ENCODE peak calls at places on chromosomes 1 and 21, in ten cellular contexts. One of them, this sample, is unnamed.

GRCh38 chr1:41795205-41795762 is 123.4 kb downstream of the HIVEP3 start:
- DNase-seq in B cell: no peak
- DNase-seq in ecto neural progenitor cell: no peak
- DNase-seq in anterior cingulate cortex: no peak
- DNase-seq in NCI-H2081: no peak
- DNase-seq in heart right ventricle: no peak
- DNase-seq in Caco-2: no peak
- DNase-seq in MV-4-11: peak
- DNase-seq in T-helper 22 cell: no peak
- DNase-seq in activated CD4-positive, alpha-beta T cell treated with anti-CD3 and anti-CD28 coated beads for 24 hours: no peak
- DNase-seq in this sample: no peak

GRCh38 chr1:67647036-67647798 is 37.8 kb upstream of the GADD45A start:
- DNase-seq in B cell: no peak
- DNase-seq in ecto neural progenitor cell: no peak
- DNase-seq in anterior cingulate cortex: no peak
- DNase-seq in NCI-H2081: peak
- DNase-seq in heart right ventricle: peak
- DNase-seq in Caco-2: no peak
- DNase-seq in MV-4-11: no peak
- DNase-seq in T-helper 22 cell: no peak
- DNase-seq in activated CD4-positive, alpha-beta T cell treated with anti-CD3 and anti-CD28 coated beads for 24 hours: no peak
- DNase-seq in this sample: no peak

GRCh38 chr1:64525116-64525686 is 55.3 kb downstream of the CACHD1 start:
- DNase-seq in B cell: no peak
- DNase-seq in ecto neural progenitor cell: no peak
- DNase-seq in anterior cingulate cortex: no peak
- DNase-seq in NCI-H2081: no peak
- DNase-seq in heart right ventricle: no peak
- DNase-seq in Caco-2: no peak
- DNase-seq in MV-4-11: no peak
- DNase-seq in T-helper 22 cell: no peak
- DNase-seq in activated CD4-positive, alpha-beta T cell treated with anti-CD3 and anti-CD28 coated beads for 24 hours: no peak
- DNase-seq in this sample: no peak

GRCh38 chr1:91736999-91737615 is 148.8 kb downstream of the TGFBR3 start:
- DNase-seq in B cell: no peak
- DNase-seq in ecto neural progenitor cell: peak
- DNase-seq in anterior cingulate cortex: no peak
- DNase-seq in NCI-H2081: no peak
- DNase-seq in heart right ventricle: no peak
- DNase-seq in Caco-2: peak
- DNase-seq in MV-4-11: no peak
- DNase-seq in T-helper 22 cell: no peak
- DNase-seq in activated CD4-positive, alpha-beta T cell treated with anti-CD3 and anti-CD28 coated beads for 24 hours: no peak
- DNase-seq in this sample: no peak

GRCh38 chr1:196649990-196650389 is 1.9 kb upstream of the CFH start:
- DNase-seq in B cell: no peak
- DNase-seq in ecto neural progenitor cell: no peak
- DNase-seq in anterior cingulate cortex: no peak
- DNase-seq in NCI-H2081: no peak
- DNase-seq in heart right ventricle: no peak
- DNase-seq in Caco-2: no peak
- DNase-seq in MV-4-11: no peak
- DNase-seq in T-helper 22 cell: no peak
- DNase-seq in activated CD4-positive, alpha-beta T cell treated with anti-CD3 and anti-CD28 coated beads for 24 hours: no peak
- DNase-seq in this sample: no peak

GRCh38 chr1:52659356-52659755 is 26.4 kb downstream of the SHISAL2A start:
- DNase-seq in B cell: no peak
- DNase-seq in ecto neural progenitor cell: no peak
- DNase-seq in anterior cingulate cortex: no peak
- DNase-seq in NCI-H2081: no peak
- DNase-seq in heart right ventricle: no peak
- DNase-seq in Caco-2: no peak
- DNase-seq in MV-4-11: no peak
- DNase-seq in T-helper 22 cell: no peak
- DNase-seq in activated CD4-positive, alpha-beta T cell treated with anti-CD3 and anti-CD28 coated beads for 24 hours: no peak
- DNase-seq in this sample: no peak

GRCh38 chr1:91846007-91846620 is 39.8 kb downstream of the TGFBR3 start:
- DNase-seq in B cell: no peak
- DNase-seq in ecto neural progenitor cell: no peak
- DNase-seq in anterior cingulate cortex: no peak
- DNase-seq in NCI-H2081: peak
- DNase-seq in heart right ventricle: peak
- DNase-seq in Caco-2: no peak
- DNase-seq in MV-4-11: peak
- DNase-seq in T-helper 22 cell: no peak
- DNase-seq in activated CD4-positive, alpha-beta T cell treated with anti-CD3 and anti-CD28 coated beads for 24 hours: no peak
- DNase-seq in this sample: peak

GRCh38 chr21:40299441-40299840 is 432.2 kb downstream of the PCP4 start:
- DNase-seq in B cell: no peak
- DNase-seq in ecto neural progenitor cell: no peak
- DNase-seq in anterior cingulate cortex: no peak
- DNase-seq in NCI-H2081: no peak
- DNase-seq in heart right ventricle: no peak
- DNase-seq in Caco-2: no peak
- DNase-seq in MV-4-11: no peak
- DNase-seq in T-helper 22 cell: no peak
- DNase-seq in activated CD4-positive, alpha-beta T cell treated with anti-CD3 and anti-CD28 coated beads for 24 hours: no peak
- DNase-seq in this sample: no peak

GRCh38 chr1:103371234-103371633 is 154.3 kb upstream of the RNPC3 start:
- DNase-seq in B cell: no peak
- DNase-seq in ecto neural progenitor cell: no peak
- DNase-seq in anterior cingulate cortex: no peak
- DNase-seq in NCI-H2081: no peak
- DNase-seq in heart right ventricle: no peak
- DNase-seq in Caco-2: no peak
- DNase-seq in MV-4-11: no peak
- DNase-seq in T-helper 22 cell: no peak
- DNase-seq in activated CD4-positive, alpha-beta T cell treated with anti-CD3 and anti-CD28 coated beads for 24 hours: no peak
- DNase-seq in this sample: no peak

GRCh38 chr1:167710836-167711235 is 10.9 kb upstream of the MPZL1 start:
- DNase-seq in B cell: no peak
- DNase-seq in ecto neural progenitor cell: no peak
- DNase-seq in anterior cingulate cortex: no peak
- DNase-seq in NCI-H2081: no peak
- DNase-seq in heart right ventricle: no peak
- DNase-seq in Caco-2: no peak
- DNase-seq in MV-4-11: no peak
- DNase-seq in T-helper 22 cell: no peak
- DNase-seq in activated CD4-positive, alpha-beta T cell treated with anti-CD3 and anti-CD28 coated beads for 24 hours: no peak
- DNase-seq in this sample: no peak

GRCh38 chr1:77030401-77031100 is 163.3 kb downstream of the ST6GALNAC5 start:
- DNase-seq in B cell: no peak
- DNase-seq in ecto neural progenitor cell: no peak
- DNase-seq in anterior cingulate cortex: no peak
- DNase-seq in NCI-H2081: no peak
- DNase-seq in heart right ventricle: no peak
- DNase-seq in Caco-2: no peak
- DNase-seq in MV-4-11: no peak
- DNase-seq in T-helper 22 cell: no peak
- DNase-seq in activated CD4-positive, alpha-beta T cell treated with anti-CD3 and anti-CD28 coated beads for 24 hours: no peak
- DNase-seq in this sample: no peak

GRCh38 chr1:116277840-116278540 is 95.1 kb upstream of the ATP1A1 start:
- DNase-seq in B cell: no peak
- DNase-seq in ecto neural progenitor cell: no peak
- DNase-seq in anterior cingulate cortex: no peak
- DNase-seq in NCI-H2081: no peak
- DNase-seq in heart right ventricle: no peak
- DNase-seq in Caco-2: no peak
- DNase-seq in MV-4-11: no peak
- DNase-seq in T-helper 22 cell: no peak
- DNase-seq in activated CD4-positive, alpha-beta T cell treated with anti-CD3 and anti-CD28 coated beads for 24 hours: no peak
- DNase-seq in this sample: no peak

GRCh38 chr1:149884433-149885363 is 14.7 kb upstream of the BOLA1 start:
- DNase-seq in B cell: peak
- DNase-seq in ecto neural progenitor cell: no peak
- DNase-seq in anterior cingulate cortex: no peak
- DNase-seq in NCI-H2081: peak
- DNase-seq in heart right ventricle: no peak
- DNase-seq in Caco-2: peak
- DNase-seq in MV-4-11: peak
- DNase-seq in T-helper 22 cell: no peak
- DNase-seq in activated CD4-positive, alpha-beta T cell treated with anti-CD3 and anti-CD28 coated beads for 24 hours: no peak
- DNase-seq in this sample: peak

GRCh38 chr1:232981161-232981560 is 30.8 kb downstream of the NTPCR start:
- DNase-seq in B cell: no peak
- DNase-seq in ecto neural progenitor cell: no peak
- DNase-seq in anterior cingulate cortex: no peak
- DNase-seq in NCI-H2081: no peak
- DNase-seq in heart right ventricle: no peak
- DNase-seq in Caco-2: no peak
- DNase-seq in MV-4-11: no peak
- DNase-seq in T-helper 22 cell: no peak
- DNase-seq in activated CD4-positive, alpha-beta T cell treated with anti-CD3 and anti-CD28 coated beads for 24 hours: no peak
- DNase-seq in this sample: no peak

GRCh38 chr1:10697621-10698160 is 98.8 kb downstream of the CASZ1 start:
- DNase-seq in B cell: no peak
- DNase-seq in ecto neural progenitor cell: no peak
- DNase-seq in anterior cingulate cortex: no peak
- DNase-seq in NCI-H2081: no peak
- DNase-seq in heart right ventricle: no peak
- DNase-seq in Caco-2: no peak
- DNase-seq in MV-4-11: no peak
- DNase-seq in T-helper 22 cell: no peak
- DNase-seq in activated CD4-positive, alpha-beta T cell treated with anti-CD3 and anti-CD28 coated beads for 24 hours: no peak
- DNase-seq in this sample: no peak

GRCh38 chr1:205225901-205226765 is 1.6 kb upstream of the TMCC2 start:
- DNase-seq in B cell: no peak
- DNase-seq in ecto neural progenitor cell: no peak
- DNase-seq in anterior cingulate cortex: no peak
- DNase-seq in NCI-H2081: peak
- DNase-seq in heart right ventricle: no peak
- DNase-seq in Caco-2: no peak
- DNase-seq in MV-4-11: no peak
- DNase-seq in T-helper 22 cell: no peak
- DNase-seq in activated CD4-positive, alpha-beta T cell treated with anti-CD3 and anti-CD28 coated beads for 24 hours: no peak
- DNase-seq in this sample: no peak

GRCh38 chr1:3022511-3022973 is 1.3 kb downstream of the ACTRT2 start:
- DNase-seq in B cell: no peak
- DNase-seq in ecto neural progenitor cell: no peak
- DNase-seq in anterior cingulate cortex: no peak
- DNase-seq in NCI-H2081: no peak
- DNase-seq in heart right ventricle: no peak
- DNase-seq in Caco-2: no peak
- DNase-seq in MV-4-11: no peak
- DNase-seq in T-helper 22 cell: no peak
- DNase-seq in activated CD4-positive, alpha-beta T cell treated with anti-CD3 and anti-CD28 coated beads for 24 hours: no peak
- DNase-seq in this sample: no peak

GRCh38 chr1:241695454-241696171 is 43.5 kb downstream of the WDR64 start:
- DNase-seq in B cell: no peak
- DNase-seq in ecto neural progenitor cell: no peak
- DNase-seq in anterior cingulate cortex: no peak
- DNase-seq in NCI-H2081: no peak
- DNase-seq in heart right ventricle: no peak
- DNase-seq in Caco-2: no peak
- DNase-seq in MV-4-11: no peak
- DNase-seq in T-helper 22 cell: no peak
- DNase-seq in activated CD4-positive, alpha-beta T cell treated with anti-CD3 and anti-CD28 coated beads for 24 hours: no peak
- DNase-seq in this sample: no peak

GRCh38 chr1:118115567-118116272 is 69.3 kb downstream of the SPAG17 start:
- DNase-seq in B cell: no peak
- DNase-seq in ecto neural progenitor cell: no peak
- DNase-seq in anterior cingulate cortex: no peak
- DNase-seq in NCI-H2081: no peak
- DNase-seq in heart right ventricle: no peak
- DNase-seq in Caco-2: no peak
- DNase-seq in MV-4-11: no peak
- DNase-seq in T-helper 22 cell: no peak
- DNase-seq in activated CD4-positive, alpha-beta T cell treated with anti-CD3 and anti-CD28 coated beads for 24 hours: no peak
- DNase-seq in this sample: no peak

GRCh38 chr1:160046494-160047115 is 14.8 kb upstream of the PIGM start:
- DNase-seq in B cell: peak
- DNase-seq in ecto neural progenitor cell: peak
- DNase-seq in anterior cingulate cortex: peak
- DNase-seq in NCI-H2081: peak
- DNase-seq in heart right ventricle: peak
- DNase-seq in Caco-2: peak
- DNase-seq in MV-4-11: peak
- DNase-seq in T-helper 22 cell: no peak
- DNase-seq in activated CD4-positive, alpha-beta T cell treated with anti-CD3 and anti-CD28 coated beads for 24 hours: no peak
- DNase-seq in this sample: no peak

GRCh38 chr1:9375912-9376311 is 83.2 kb downstream of the SPSB1 start:
- DNase-seq in B cell: no peak
- DNase-seq in ecto neural progenitor cell: no peak
- DNase-seq in anterior cingulate cortex: no peak
- DNase-seq in NCI-H2081: no peak
- DNase-seq in heart right ventricle: no peak
- DNase-seq in Caco-2: no peak
- DNase-seq in MV-4-11: no peak
- DNase-seq in T-helper 22 cell: no peak
- DNase-seq in activated CD4-positive, alpha-beta T cell treated with anti-CD3 and anti-CD28 coated beads for 24 hours: no peak
- DNase-seq in this sample: no peak

GRCh38 chr21:33578959-33579542 is 9.4 kb downstream of the DONSON start:
- DNase-seq in B cell: no peak
- DNase-seq in ecto neural progenitor cell: no peak
- DNase-seq in anterior cingulate cortex: no peak
- DNase-seq in NCI-H2081: no peak
- DNase-seq in heart right ventricle: no peak
- DNase-seq in Caco-2: no peak
- DNase-seq in MV-4-11: no peak
- DNase-seq in T-helper 22 cell: no peak
- DNase-seq in activated CD4-positive, alpha-beta T cell treated with anti-CD3 and anti-CD28 coated beads for 24 hours: no peak
- DNase-seq in this sample: no peak

GRCh38 chr1:97814121-97814520 is 106.7 kb downstream of the DPYD start:
- DNase-seq in B cell: no peak
- DNase-seq in ecto neural progenitor cell: no peak
- DNase-seq in anterior cingulate cortex: no peak
- DNase-seq in NCI-H2081: no peak
- DNase-seq in heart right ventricle: no peak
- DNase-seq in Caco-2: no peak
- DNase-seq in MV-4-11: no peak
- DNase-seq in T-helper 22 cell: no peak
- DNase-seq in activated CD4-positive, alpha-beta T cell treated with anti-CD3 and anti-CD28 coated beads for 24 hours: no peak
- DNase-seq in this sample: no peak

GRCh38 chr1:2275796-2276536 is 47.8 kb downstream of the SKI start:
- DNase-seq in B cell: no peak
- DNase-seq in ecto neural progenitor cell: no peak
- DNase-seq in anterior cingulate cortex: no peak
- DNase-seq in NCI-H2081: no peak
- DNase-seq in heart right ventricle: no peak
- DNase-seq in Caco-2: peak
- DNase-seq in MV-4-11: peak
- DNase-seq in T-helper 22 cell: no peak
- DNase-seq in activated CD4-positive, alpha-beta T cell treated with anti-CD3 and anti-CD28 coated beads for 24 hours: no peak
- DNase-seq in this sample: no peak

GRCh38 chr1:90335566-90335965 is 340.7 kb downstream of the ZNF326 start:
- DNase-seq in B cell: no peak
- DNase-seq in ecto neural progenitor cell: no peak
- DNase-seq in anterior cingulate cortex: no peak
- DNase-seq in NCI-H2081: no peak
- DNase-seq in heart right ventricle: no peak
- DNase-seq in Caco-2: no peak
- DNase-seq in MV-4-11: no peak
- DNase-seq in T-helper 22 cell: no peak
- DNase-seq in activated CD4-positive, alpha-beta T cell treated with anti-CD3 and anti-CD28 coated beads for 24 hours: no peak
- DNase-seq in this sample: no peak

GRCh38 chr1:3571263-3571662 is 40.0 kb downstream of the MEGF6 start:
- DNase-seq in B cell: no peak
- DNase-seq in ecto neural progenitor cell: no peak
- DNase-seq in anterior cingulate cortex: no peak
- DNase-seq in NCI-H2081: no peak
- DNase-seq in heart right ventricle: no peak
- DNase-seq in Caco-2: no peak
- DNase-seq in MV-4-11: no peak
- DNase-seq in T-helper 22 cell: no peak
- DNase-seq in activated CD4-positive, alpha-beta T cell treated with anti-CD3 and anti-CD28 coated beads for 24 hours: no peak
- DNase-seq in this sample: no peak

GRCh38 chr1:226719596-226720386 is 19.3 kb downstream of the ITPKB start:
- DNase-seq in B cell: no peak
- DNase-seq in ecto neural progenitor cell: no peak
- DNase-seq in anterior cingulate cortex: no peak
- DNase-seq in NCI-H2081: no peak
- DNase-seq in heart right ventricle: no peak
- DNase-seq in Caco-2: no peak
- DNase-seq in MV-4-11: no peak
- DNase-seq in T-helper 22 cell: no peak
- DNase-seq in activated CD4-positive, alpha-beta T cell treated with anti-CD3 and anti-CD28 coated beads for 24 hours: no peak
- DNase-seq in this sample: no peak

GRCh38 chr1:41890841-41891311 is 27.8 kb downstream of the HIVEP3 start:
- DNase-seq in B cell: no peak
- DNase-seq in ecto neural progenitor cell: peak
- DNase-seq in anterior cingulate cortex: no peak
- DNase-seq in NCI-H2081: no peak
- DNase-seq in heart right ventricle: peak
- DNase-seq in Caco-2: no peak
- DNase-seq in MV-4-11: peak
- DNase-seq in T-helper 22 cell: no peak
- DNase-seq in activated CD4-positive, alpha-beta T cell treated with anti-CD3 and anti-CD28 coated beads for 24 hours: no peak
- DNase-seq in this sample: no peak